ENCODE peak calls at places on chromosomes 7 and 10, in eight cellular contexts. E is heart left ventricle, D is right lobe of liver, S is left lung, B is breast epithelium, T is ascending aorta, F is transverse colon, W is tibial artery. C is an unnamed sample. For H3K4me1, the result is how much of the 10 kb centered on the place peaks cover.

GRCh38 chr7:135538387-135538786 is 19.3 kb upstream of the NUP205 start:
- DNase-seq in E (no peak), D (no peak), S (no peak), B (no peak), T (no peak), F (no peak), W (no peak), C (no peak)

GRCh38 chr7:127150543-127150942 is 102.2 kb downstream of the GRM8 start:
- DNase-seq in E (no peak), D (no peak), S (no peak), B (no peak), T (no peak), F (no peak), W (no peak), C (no peak)

GRCh38 chr7:136213012-136213411 is 235.9 kb upstream of the MTPN start:
- DNase-seq in E (no peak), D (no peak), S (no peak), B (no peak), T (no peak), F (no peak), W (no peak), C (no peak)

GRCh38 chr10:103967433-103968142 is 648 bp downstream of the SLK start:
- DNase-seq in E (no peak), D (no peak), S (no peak), B (no peak), T (no peak), F (peak), W (no peak), C (peak)

GRCh38 chr7:22563115-22563514 is 63.1 kb upstream of the STEAP1B start:
- DNase-seq in E (no peak), D (no peak), S (no peak), B (no peak), T (no peak), F (no peak), W (no peak), C (no peak)

GRCh38 chr10:33163941-33164824 is 170.3 kb downstream of the NRP1 start:
- DNase-seq in E (no peak), D (no peak), S (no peak), B (no peak), T (no peak), F (no peak), W (no peak), C (no peak)

GRCh38 chr10:97336446-97336845 is 1.9 kb upstream of the FRAT2 start:
- DNase-seq in E (no peak), D (no peak), S (no peak), B (no peak), T (no peak), F (no peak), W (no peak), C (no peak)

GRCh38 chr7:123191132-123191531 is 8.6 kb downstream of the SLC13A1 start:
- DNase-seq in E (no peak), D (no peak), S (no peak), B (no peak), T (no peak), F (no peak), W (no peak), C (no peak)

GRCh38 chr10:12214763-12215218 is 18.8 kb downstream of the CDC123 start:
- DNase-seq in E (no peak), D (no peak), S (no peak), B (no peak), T (no peak), F (peak), W (no peak), C (no peak)

GRCh38 chr10:99551158-99551557 is 18.4 kb downstream of the NKX2-3 start:
- DNase-seq in E (no peak), D (no peak), S (no peak), B (no peak), T (no peak), F (peak), W (no peak), C (peak)

GRCh38 chr7:113142385-113143119 is 24.2 kb upstream of the SMIM30 start:
- DNase-seq in E (no peak), D (no peak), S (no peak), B (no peak), T (no peak), F (no peak), W (no peak), C (no peak)

GRCh38 chr7:150937848-150938561 is 40.1 kb downstream of the KCNH2 start:
- DNase-seq in E (no peak), D (peak), S (peak), B (no peak), T (no peak), F (no peak), W (no peak), C (peak)

GRCh38 chr7:122054393-122054792 is 89.7 kb downstream of the AASS start:
- DNase-seq in E (no peak), D (no peak), S (no peak), B (no peak), T (no peak), F (no peak), W (no peak), C (no peak)

GRCh38 chr10:48838830-48839229 is 100.8 kb downstream of the LRRC18 start:
- DNase-seq in E (no peak), D (no peak), S (no peak), B (no peak), T (no peak), F (no peak), W (no peak), C (no peak)

GRCh38 chr10:124293641-124294449 is 124.9 kb downstream of the OAT start:
- DNase-seq in E (no peak), D (no peak), S (peak), B (no peak), T (no peak), F (no peak), W (no peak), C (no peak)

GRCh38 chr10:132357286-132358058 is 25.5 kb downstream of the LRRC27 start:
- DNase-seq in E (no peak), D (no peak), S (peak), B (no peak), T (no peak), F (no peak), W (peak), C (no peak)

GRCh38 chr10:73591935-73592699 is 975 bp upstream of the USP54 start:
- DNase-seq in E (peak), D (peak), S (no peak), B (no peak), T (peak), F (peak), W (peak), C (no peak)

GRCh38 chr7:27151945-27152815 is at the start of gene HOXA3:
- DNase-seq in E (no peak), D (peak), S (peak), B (peak), T (no peak), F (peak), W (peak), C (peak)

GRCh38 chr7:14841850-14842249 is 60.7 kb downstream of the DGKB start:
- DNase-seq in E (no peak), D (no peak), S (no peak), B (no peak), T (no peak), F (no peak), W (no peak), C (no peak)

GRCh38 chr10:102718220-102718619 is 3.8 kb downstream of the SFXN2 start:
- DNase-seq in E (peak), D (no peak), S (no peak), B (no peak), T (no peak), F (no peak), W (no peak), C (no peak)

GRCh38 chr10:123301077-123301875 is 147.1 kb downstream of the BUB3 start:
- DNase-seq in E (no peak), D (no peak), S (no peak), B (no peak), T (no peak), F (peak), W (no peak), C (no peak)

GRCh38 chr7:130151591-130152269 is 53.5 kb downstream of the TMEM209 start:
- DNase-seq in E (no peak), D (no peak), S (no peak), B (no peak), T (no peak), F (no peak), W (no peak), C (no peak)

GRCh38 chr7:47438411-47439029 is 143.4 kb downstream of the TNS3 start:
- DNase-seq in E (no peak), D (no peak), S (no peak), B (no peak), T (no peak), F (no peak), W (peak), C (no peak)

GRCh38 chr7:5872326-5872725 is 8.3 kb upstream of the OCM start:
- DNase-seq in E (no peak), D (no peak), S (no peak), B (no peak), T (no peak), F (no peak), W (no peak), C (no peak)

GRCh38 chr7:130960208-130960988 is 226.4 kb upstream of the KLF14 start:
- DNase-seq in E (no peak), D (no peak), S (no peak), B (no peak), T (no peak), F (no peak), W (no peak), C (peak)

GRCh38 chr7:109354000-109354399 is 784.3 kb downstream of the DNAJB9 start:
- DNase-seq in E (no peak), D (no peak), S (no peak), B (no peak), T (no peak), F (no peak), W (no peak), C (no peak)

GRCh38 chr7:156585926-156586325 is 54.6 kb upstream of the RNF32 start:
- DNase-seq in E (no peak), D (no peak), S (no peak), B (no peak), T (no peak), F (no peak), W (no peak), C (no peak)

GRCh38 chr10:133258066-133258817 is 18.4 kb downstream of the ADAM8 start:
- DNase-seq in E (no peak), D (no peak), S (peak), B (no peak), T (no peak), F (peak), W (no peak), C (peak)

GRCh38 chr7:4261038-4261960 is 420.8 kb upstream of the FOXK1 start:
- DNase-seq in E (peak), D (no peak), S (no peak), B (no peak), T (no peak), F (no peak), W (no peak), C (no peak)

GRCh38 chr7:52017802-52018679 is 701.4 kb upstream of the COBL start:
- DNase-seq in E (no peak), D (no peak), S (no peak), B (no peak), T (no peak), F (peak), W (no peak), C (no peak)

GRCh38 chr7:98869374-98870070 is at the start of gene TMEM130:
- DNase-seq in E (no peak), D (peak), S (no peak), B (no peak), T (no peak), F (no peak), W (peak), C (no peak)

DNA sequence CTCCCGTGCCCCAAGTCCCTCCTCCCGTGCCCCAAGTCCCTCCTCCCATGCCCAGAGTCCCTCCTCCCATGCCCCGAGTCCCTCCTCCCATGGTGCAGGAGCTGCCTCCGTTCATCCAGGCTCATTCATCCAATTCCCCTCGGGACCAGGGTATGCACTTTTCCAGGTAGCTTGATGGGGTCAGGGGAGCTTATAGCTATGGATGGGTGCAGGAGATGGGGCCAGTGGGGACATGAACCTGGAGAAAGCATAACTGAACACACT is 201.3 kb downstream of the PTPRN2 start:
- DNase-seq in E (no peak), D (no peak), S (no peak), B (no peak), T (no peak), F (no peak), W (no peak), C (no peak)
- H3K4me1 ChIP-seq in E (under half), D (under half), S (under half), B (under half), T (under half), F (under half), W (under half), C (under half)

GRCh38 chr7:88787777-88788176 is 7.8 kb downstream of the TEX47 start:
- DNase-seq in E (no peak), D (no peak), S (no peak), B (no peak), T (no peak), F (no peak), W (no peak), C (no peak)

GRCh38 chr7:88795553-88795952 is at the start of gene TEX47:
- DNase-seq in E (no peak), D (no peak), S (no peak), B (no peak), T (no peak), F (no peak), W (no peak), C (no peak)

GRCh38 chr7:88791891-88792290 is 3.6 kb downstream of the TEX47 start:
- DNase-seq in E (no peak), D (no peak), S (no peak), B (no peak), T (no peak), F (no peak), W (no peak), C (no peak)

GRCh38 chr7:88792361-88792760 is 3.2 kb downstream of the TEX47 start:
- DNase-seq in E (no peak), D (no peak), S (no peak), B (no peak), T (no peak), F (no peak), W (no peak), C (no peak)

GRCh38 chr7:88789480-88790064 is 6.0 kb downstream of the TEX47 start:
- DNase-seq in E (no peak), D (no peak), S (no peak), B (no peak), T (no peak), F (no peak), W (no peak), C (peak)
- TF ChIP-seq CTCF in E (peak), D (peak), S (peak), B (peak), T (no peak), F (peak), W (peak), C (peak)

GRCh38 chr7:149334930-149335329 is 72.9 kb downstream of the ZNF783 start:
- DNase-seq in E (no peak), D (no peak), S (no peak), B (no peak), T (no peak), F (no peak), W (no peak), C (no peak)
- H3K27ac ChIP-seq in E (no peak), D (no peak), S (no peak), B (no peak), T (no peak), F (no peak), W (no peak), C (no peak)

GRCh38 chr7:29100857-29101256 is 45.5 kb downstream of the CPVL start:
- DNase-seq in E (no peak), D (no peak), S (no peak), B (no peak), T (no peak), F (no peak), W (no peak), C (no peak)

GRCh38 chr7:29102554-29103151 is 43.7 kb downstream of the CPVL start:
- DNase-seq in E (peak), D (peak), S (no peak), B (peak), T (no peak), F (peak), W (peak), C (no peak)

GRCh38 chr7:29095666-29096560 is 50.4 kb downstream of the CPVL start:
- DNase-seq in E (no peak), D (no peak), S (no peak), B (no peak), T (no peak), F (no peak), W (no peak), C (no peak)

GRCh38 chr7:29105191-29105590 is 41.1 kb downstream of the CPVL start:
- DNase-seq in E (no peak), D (peak), S (no peak), B (no peak), T (no peak), F (no peak), W (no peak), C (peak)

DNA sequence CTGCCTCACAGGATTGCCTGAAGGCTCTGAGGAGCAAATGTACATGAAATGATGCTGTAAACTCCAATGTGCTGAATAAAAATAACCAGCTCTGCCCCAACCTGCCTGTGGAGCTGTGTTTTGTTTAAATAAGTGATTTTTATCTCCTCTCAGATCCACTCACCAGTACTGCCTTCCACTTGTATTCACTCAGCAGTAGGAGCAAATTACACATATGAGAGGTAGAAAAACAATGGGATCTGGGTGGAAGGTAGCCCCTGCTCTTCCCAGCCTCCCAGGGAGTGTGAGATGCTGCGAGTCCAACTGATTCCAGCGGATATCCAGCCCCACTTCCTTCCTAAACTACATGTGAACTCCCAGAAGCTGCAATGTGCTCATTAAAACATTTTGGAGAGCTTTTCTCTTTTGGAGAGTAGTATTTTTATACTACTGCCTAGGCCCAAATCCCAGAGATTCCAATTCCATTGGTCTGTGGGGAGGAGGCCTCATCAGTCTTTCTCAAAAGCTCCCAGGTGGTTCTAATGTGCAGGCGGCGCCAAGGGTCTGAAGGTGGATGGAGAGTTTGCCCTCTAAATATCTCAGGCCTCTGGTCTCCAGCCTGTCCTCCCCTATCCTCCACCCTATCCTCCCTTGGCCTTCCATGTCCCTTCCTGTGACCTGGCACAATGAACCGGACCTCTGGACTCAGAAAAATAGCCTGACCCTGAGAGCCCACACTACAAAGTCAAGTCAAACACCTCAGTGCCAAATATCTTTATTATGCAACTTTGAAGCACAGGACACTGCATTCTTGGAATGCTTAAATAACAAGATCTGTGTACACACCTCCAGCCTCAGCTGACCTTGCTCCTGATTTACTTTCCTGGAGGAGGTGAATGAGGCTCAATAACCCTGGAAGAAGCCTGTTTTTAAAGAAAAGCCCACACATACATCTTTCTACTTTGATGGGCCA is 46.2 kb downstream of the CPVL start:
- DNase-seq in E (no peak), D (peak), S (no peak), B (no peak), T (no peak), F (no peak), W (no peak), C (no peak)
- H3K4me1 ChIP-seq in E (under half), D (under half), S (under half), B (under half), T (under half), F (under half), W (under half), C (under half)